ENCODE peak calls at places on chromosomes 2 and 18, in nine cellular contexts. G, H, Z, A, W, B, N, F and U are unnamed samples.

GRCh38 chr2:140122001-140122400 is 1341.8 kb upstream of the NXPH2 start:
- DNase-seq in G (no peak), H (no peak), Z (no peak), A (no peak), W (no peak), B (no peak), N (no peak), F (no peak), U (no peak)

GRCh38 chr2:8671176-8671575 is 10.7 kb upstream of the ID2 start:
- DNase-seq in G (no peak), H (no peak), Z (no peak), A (no peak), W (no peak), B (peak), N (no peak), F (no peak), U (no peak)

GRCh38 chr18:49446481-49446880 is 14.0 kb downstream of the DYM start:
- DNase-seq in G (no peak), H (no peak), Z (no peak), A (no peak), W (no peak), B (no peak), N (no peak), F (no peak), U (no peak)

GRCh38 chr18:57352761-57353136 is 392 bp downstream of the ST8SIA3 start:
- DNase-seq in G (no peak), H (no peak), Z (no peak), A (no peak), W (no peak), B (no peak), N (no peak), F (no peak), U (no peak)

GRCh38 chr2:196798980-196799379 is 503 bp downstream of the GTF3C3 start:
- DNase-seq in G (no peak), H (no peak), Z (no peak), A (no peak), W (no peak), B (no peak), N (no peak), F (no peak), U (no peak)

GRCh38 chr18:42525905-42526304 is 570.9 kb downstream of the PIK3C3 start:
- DNase-seq in G (no peak), H (no peak), Z (no peak), A (no peak), W (no peak), B (no peak), N (peak), F (no peak), U (peak)

GRCh38 chr2:119264781-119265692 is 41.4 kb downstream of the STEAP3 start:
- DNase-seq in G (no peak), H (peak), Z (peak), A (peak), W (no peak), B (peak), N (peak), F (no peak), U (peak)

GRCh38 chr2:137607722-137608121 is 356.6 kb upstream of the HNMT start:
- DNase-seq in G (no peak), H (no peak), Z (no peak), A (no peak), W (no peak), B (no peak), N (no peak), F (no peak), U (no peak)

GRCh38 chr2:176464886-176465564 is 195.8 kb downstream of the MTX2 start:
- DNase-seq in G (no peak), H (no peak), Z (no peak), A (no peak), W (no peak), B (no peak), N (no peak), F (no peak), U (no peak)

DNA sequence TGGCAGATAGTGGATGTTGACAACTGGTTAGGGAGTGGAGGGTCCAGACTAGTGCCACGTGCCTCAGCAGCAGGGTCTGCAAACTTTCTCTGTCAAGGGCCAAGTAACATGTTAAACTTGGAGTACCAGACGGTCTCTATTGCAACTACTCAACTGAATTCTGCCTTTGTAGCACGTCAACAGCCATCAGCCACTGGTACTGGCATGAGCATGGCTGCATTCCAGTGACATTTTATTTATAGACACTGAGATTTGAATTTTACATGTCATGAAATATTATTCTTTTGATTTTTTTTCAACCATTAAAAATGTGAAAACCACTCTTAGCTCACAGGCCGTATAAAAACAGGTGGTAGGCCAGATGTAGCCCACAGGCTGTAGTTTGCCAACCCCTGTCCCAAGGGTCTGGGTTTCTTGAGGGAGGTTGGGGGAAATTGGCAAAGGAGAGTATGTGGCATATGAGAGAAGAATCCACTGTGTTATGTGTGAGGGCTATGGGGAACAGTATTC is 199.7 kb downstream of the TPGS2 start:
- DNase-seq in G (no peak), H (no peak), Z (no peak), A (no peak), W (no peak), B (no peak), N (no peak), F (no peak), U (no peak)
- H3K27ac ChIP-seq in G (no peak), H (no peak), Z (no peak), A (no peak), W (peak), B (no peak), N (no peak), F (no peak), U (peak)

GRCh38 chr2:240130393-240131195 is 5.5 kb downstream of the COPS9 start:
- DNase-seq in G (no peak), H (no peak), Z (peak), A (peak), W (no peak), B (no peak), N (no peak), F (no peak), U (no peak)

GRCh38 chr2:240128608-240129144 is 7.4 kb downstream of the COPS9 start:
- DNase-seq in G (no peak), H (peak), Z (no peak), A (peak), W (no peak), B (no peak), N (no peak), F (no peak), U (no peak)

GRCh38 chr2:240127911-240128607 is 8.0 kb downstream of the COPS9 start:
- DNase-seq in G (no peak), H (no peak), Z (no peak), A (peak), W (no peak), B (no peak), N (no peak), F (no peak), U (no peak)

GRCh38 chr2:240129731-240130392 is 6.2 kb downstream of the COPS9 start:
- DNase-seq in G (no peak), H (no peak), Z (no peak), A (peak), W (no peak), B (peak), N (no peak), F (no peak), U (no peak)

GRCh38 chr2:240129311-240129710 is 6.8 kb downstream of the COPS9 start:
- DNase-seq in G (no peak), H (no peak), Z (no peak), A (no peak), W (no peak), B (no peak), N (no peak), F (no peak), U (no peak)
- H3K27ac ChIP-seq in G (no peak), H (peak), Z (no peak), A (no peak), W (no peak), B (no peak), N (no peak), F (no peak), U (no peak)

GRCh38 chr2:226427538-226428307 is 371.9 kb downstream of the IRS1 start:
- DNase-seq in G (no peak), H (peak), Z (no peak), A (no peak), W (no peak), B (no peak), N (no peak), F (no peak), U (no peak)
- H3K27ac ChIP-seq in G (no peak), H (peak), Z (no peak), A (no peak), W (no peak), B (no peak), N (peak), F (no peak), U (no peak)

DNA sequence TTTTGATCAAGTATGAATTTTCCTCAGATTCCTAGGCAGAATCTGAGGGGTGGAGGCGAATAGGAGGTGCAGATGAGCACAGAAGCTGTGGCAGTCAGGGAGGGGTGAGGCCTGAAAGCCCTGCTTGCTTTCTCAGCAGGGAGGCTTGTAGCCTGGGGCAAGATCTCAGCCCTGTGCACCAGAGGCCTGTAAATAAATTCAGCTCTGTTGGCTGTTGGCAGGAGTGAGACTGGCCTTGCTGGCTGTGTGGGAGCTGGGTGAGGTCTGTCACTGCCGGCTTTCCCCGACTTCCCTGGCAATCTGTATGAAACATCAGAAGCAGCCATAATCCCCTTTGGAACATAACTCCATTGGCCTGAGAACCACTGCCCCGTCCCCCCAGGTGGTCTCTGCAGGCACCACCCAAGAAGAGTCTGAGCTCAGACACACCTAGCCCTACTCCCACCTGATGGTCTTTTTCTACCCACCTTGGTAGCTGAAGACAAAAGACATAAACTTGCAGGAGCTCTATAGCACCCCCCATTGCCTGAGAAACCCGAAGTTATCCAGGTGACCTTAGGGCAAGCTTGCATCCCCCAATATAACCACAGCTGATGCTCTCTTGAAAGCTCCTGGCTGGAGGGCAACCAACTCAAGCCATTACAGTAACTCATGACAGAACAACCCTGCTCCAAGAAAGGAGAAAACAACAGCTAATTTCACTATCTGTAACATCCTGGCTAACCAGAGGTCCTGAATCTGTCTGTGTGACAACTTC is 32.3 kb downstream of the EVA1A start:
- DNase-seq in G (no peak), H (no peak), Z (no peak), A (no peak), W (no peak), B (no peak), N (no peak), F (no peak), U (no peak)
- H3K27ac ChIP-seq in G (no peak), H (no peak), Z (no peak), A (no peak), W (no peak), B (no peak), N (no peak), F (no peak), U (no peak)

GRCh38 chr2:127075821-127076220 is 31.1 kb downstream of the BIN1 start:
- DNase-seq in G (no peak), H (no peak), Z (no peak), A (no peak), W (no peak), B (no peak), N (no peak), F (no peak), U (no peak)

GRCh38 chr2:127076290-127076689 is 30.7 kb downstream of the BIN1 start:
- DNase-seq in G (no peak), H (no peak), Z (no peak), A (no peak), W (no peak), B (no peak), N (no peak), F (no peak), U (no peak)

GRCh38 chr2:127078691-127079270 is 28.2 kb downstream of the BIN1 start:
- DNase-seq in G (no peak), H (no peak), Z (no peak), A (no peak), W (no peak), B (no peak), N (no peak), F (no peak), U (no peak)

GRCh38 chr2:127078028-127078427 is 28.9 kb downstream of the BIN1 start:
- DNase-seq in G (no peak), H (no peak), Z (no peak), A (no peak), W (no peak), B (no peak), N (no peak), F (no peak), U (no peak)

DNA sequence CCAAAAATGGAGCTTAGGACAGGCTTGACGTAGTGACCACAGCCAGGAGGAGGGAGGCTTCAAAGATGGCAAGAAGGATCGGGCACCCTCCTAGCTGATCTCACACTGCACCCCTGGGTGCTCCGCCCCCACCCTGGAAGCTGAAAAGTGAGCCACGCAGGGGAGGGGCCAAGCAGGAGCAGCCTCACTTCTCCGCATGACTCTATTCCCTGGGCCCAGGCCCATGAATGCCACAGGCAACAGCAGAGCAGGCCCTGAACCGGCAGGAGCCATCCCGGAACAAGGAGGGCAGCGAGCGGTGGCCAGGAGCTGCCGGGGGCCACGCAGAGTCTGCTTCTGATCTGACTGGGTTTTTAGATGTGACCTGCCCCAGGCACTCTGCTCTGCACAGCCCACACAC is 30.0 kb downstream of the BIN1 start:
- DNase-seq in G (no peak), H (peak), Z (no peak), A (no peak), W (no peak), B (no peak), N (no peak), F (peak), U (no peak)
- H3K27ac ChIP-seq in G (peak), H (peak), Z (peak), A (no peak), W (no peak), B (no peak), N (no peak), F (peak), U (no peak)

GRCh38 chr2:3451926-3452671 is 67.2 kb downstream of the ADI1 start:
- DNase-seq in G (no peak), H (no peak), Z (no peak), A (no peak), W (no peak), B (no peak), N (no peak), F (no peak), U (no peak)
- H3K27ac ChIP-seq in G (no peak), H (no peak), Z (no peak), A (no peak), W (no peak), B (no peak), N (no peak), F (no peak), U (no peak)

DNA sequence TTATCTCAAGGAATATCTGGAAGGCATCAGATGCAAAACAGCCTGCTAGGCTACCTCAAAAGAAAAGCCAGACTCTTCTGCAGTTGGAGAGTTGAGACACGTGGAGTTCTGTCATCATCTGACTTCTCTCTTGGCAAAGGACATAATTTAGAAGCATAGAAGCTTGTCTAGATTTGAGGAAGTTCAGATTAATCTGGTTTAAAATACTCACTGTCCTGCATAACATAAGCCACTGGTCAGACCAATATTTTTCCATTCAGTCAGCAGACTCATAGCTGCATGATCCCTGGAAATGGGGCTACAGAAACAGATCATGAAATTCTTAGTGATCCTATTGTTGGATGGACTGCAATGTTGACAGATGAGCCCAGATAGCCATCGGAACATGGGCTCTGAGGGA is 349.0 kb downstream of the TXNL1 start:
- DNase-seq in G (no peak), H (no peak), Z (no peak), A (no peak), W (no peak), B (no peak), N (no peak), F (no peak), U (no peak)
- H3K27ac ChIP-seq in G (no peak), H (no peak), Z (no peak), A (no peak), W (no peak), B (no peak), N (no peak), F (no peak), U (no peak)

GRCh38 chr2:30255026-30255425 is 23.7 kb downstream of the LBH start:
- DNase-seq in G (no peak), H (no peak), Z (no peak), A (no peak), W (no peak), B (no peak), N (no peak), F (no peak), U (no peak)

GRCh38 chr2:30253873-30254691 is 22.7 kb downstream of the LBH start:
- DNase-seq in G (no peak), H (no peak), Z (no peak), A (no peak), W (no peak), B (no peak), N (no peak), F (no peak), U (no peak)

GRCh38 chr2:30257266-30258214 is 26.2 kb downstream of the LBH start:
- DNase-seq in G (no peak), H (no peak), Z (no peak), A (no peak), W (no peak), B (no peak), N (no peak), F (no peak), U (no peak)

GRCh38 chr2:30254692-30255015 is 23.3 kb downstream of the LBH start:
- DNase-seq in G (no peak), H (no peak), Z (no peak), A (no peak), W (no peak), B (no peak), N (no peak), F (no peak), U (no peak)

DNA sequence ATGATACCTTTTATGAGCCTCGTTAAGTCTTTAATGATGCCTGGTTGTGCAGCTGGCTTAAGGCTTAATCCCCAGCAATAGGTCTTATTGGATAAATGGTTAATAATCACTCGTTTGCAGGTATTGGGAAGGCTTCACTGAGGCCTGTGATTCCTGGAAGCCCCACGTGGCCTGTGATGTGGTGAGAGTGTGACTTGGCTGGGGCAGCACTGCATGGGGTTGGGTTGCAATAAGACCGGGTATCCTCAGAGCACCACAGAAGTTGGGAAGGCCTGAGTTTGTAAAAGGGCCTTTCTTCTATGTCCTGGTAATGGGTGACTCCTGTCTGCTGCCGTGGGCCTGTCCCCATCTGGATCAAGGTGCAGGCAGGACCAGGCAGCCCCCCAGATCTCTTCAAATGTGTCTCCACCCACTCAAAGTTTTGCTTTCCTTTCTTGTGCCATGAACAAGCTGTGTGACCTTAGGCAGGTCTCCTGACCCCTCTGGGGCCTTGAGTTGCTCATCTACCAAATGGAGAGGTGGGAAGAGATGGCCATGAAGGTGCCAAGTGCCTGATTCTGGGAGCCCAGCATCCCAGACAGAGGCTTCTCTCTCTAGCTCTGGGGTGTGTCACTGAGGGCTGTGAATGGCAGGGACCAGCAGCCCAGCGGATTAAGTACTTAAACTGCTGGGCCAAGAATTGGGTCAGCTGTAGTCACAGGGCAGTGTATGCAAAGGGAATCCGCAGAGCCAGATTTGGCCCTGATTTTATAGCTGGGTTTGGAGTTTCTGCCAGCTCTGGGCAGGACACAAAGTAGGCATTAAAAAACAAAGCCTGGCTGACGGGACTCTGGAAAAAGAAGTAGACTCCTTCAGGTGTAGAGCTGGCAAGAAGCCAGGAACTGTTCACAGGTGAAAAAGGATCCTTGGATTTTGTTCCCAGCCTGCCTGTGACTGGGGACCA is 24.4 kb downstream of the LBH start:
- DNase-seq in G (no peak), H (no peak), Z (no peak), A (no peak), W (no peak), B (no peak), N (no peak), F (no peak), U (no peak)
- H3K27ac ChIP-seq in G (peak), H (no peak), Z (no peak), A (no peak), W (peak), B (peak), N (no peak), F (no peak), U (no peak)

GRCh38 chr18:74806700-74807416 is 209.2 kb downstream of the ZNF407 start:
- DNase-seq in G (no peak), H (no peak), Z (no peak), A (no peak), W (no peak), B (no peak), N (no peak), F (no peak), U (no peak)
- H3K27ac ChIP-seq in G (no peak), H (no peak), Z (no peak), A (no peak), W (no peak), B (no peak), N (no peak), F (no peak), U (peak)